ENCODE peak calls at places on chromosomes 12 and 14, in nine cellular contexts. One of them, this sample, is unnamed.

GRCh38 chr14:45990252-45990651 is 661.3 kb downstream of the RPL10L start:
- DNase-seq in GM12865: no peak
- DNase-seq in GM10248: no peak
- DNase-seq in fibroblast of lung: no peak
- DNase-seq in astrocyte of the spinal cord: no peak
- DNase-seq in endothelial cell: no peak
- DNase-seq in osteocyte: no peak
- DNase-seq in glutamatergic neuron: no peak
- DNase-seq in endothelial cell of umbilical vein: no peak
- DNase-seq in this sample: no peak

GRCh38 chr12:94240171-94240570 is 91.8 kb downstream of the PLXNC1 start:
- DNase-seq in GM12865: peak
- DNase-seq in GM10248: peak
- DNase-seq in fibroblast of lung: no peak
- DNase-seq in astrocyte of the spinal cord: no peak
- DNase-seq in endothelial cell: no peak
- DNase-seq in osteocyte: peak
- DNase-seq in glutamatergic neuron: no peak
- DNase-seq in endothelial cell of umbilical vein: no peak
- DNase-seq in this sample: no peak

GRCh38 chr14:78319826-78320635 is 149.9 kb downstream of the NRXN3 start:
- DNase-seq in GM12865: no peak
- DNase-seq in GM10248: no peak
- DNase-seq in fibroblast of lung: no peak
- DNase-seq in astrocyte of the spinal cord: no peak
- DNase-seq in endothelial cell: no peak
- DNase-seq in osteocyte: no peak
- DNase-seq in glutamatergic neuron: peak
- DNase-seq in endothelial cell of umbilical vein: no peak
- DNase-seq in this sample: no peak

GRCh38 chr12:60172266-60172665 is 576.4 kb downstream of the SLC16A7 start:
- DNase-seq in GM12865: no peak
- DNase-seq in GM10248: no peak
- DNase-seq in fibroblast of lung: no peak
- DNase-seq in astrocyte of the spinal cord: no peak
- DNase-seq in endothelial cell: no peak
- DNase-seq in osteocyte: no peak
- DNase-seq in glutamatergic neuron: no peak
- DNase-seq in endothelial cell of umbilical vein: peak
- DNase-seq in this sample: no peak

GRCh38 chr14:31880935-31881334 is 196.2 kb upstream of the ARHGAP5 start:
- DNase-seq in GM12865: no peak
- DNase-seq in GM10248: no peak
- DNase-seq in fibroblast of lung: peak
- DNase-seq in astrocyte of the spinal cord: peak
- DNase-seq in endothelial cell: no peak
- DNase-seq in osteocyte: no peak
- DNase-seq in glutamatergic neuron: no peak
- DNase-seq in endothelial cell of umbilical vein: peak
- DNase-seq in this sample: no peak

GRCh38 chr14:33765251-33765650 is 185.6 kb downstream of the EGLN3 start:
- DNase-seq in GM12865: no peak
- DNase-seq in GM10248: no peak
- DNase-seq in fibroblast of lung: no peak
- DNase-seq in astrocyte of the spinal cord: peak
- DNase-seq in endothelial cell: peak
- DNase-seq in osteocyte: no peak
- DNase-seq in glutamatergic neuron: peak
- DNase-seq in endothelial cell of umbilical vein: peak
- DNase-seq in this sample: peak

GRCh38 chr12:119505001-119505400 is 88.6 kb upstream of the TMEM233 start:
- DNase-seq in GM12865: peak
- DNase-seq in GM10248: no peak
- DNase-seq in fibroblast of lung: no peak
- DNase-seq in astrocyte of the spinal cord: peak
- DNase-seq in endothelial cell: no peak
- DNase-seq in osteocyte: no peak
- DNase-seq in glutamatergic neuron: no peak
- DNase-seq in endothelial cell of umbilical vein: no peak
- DNase-seq in this sample: no peak

GRCh38 chr12:113016796-113017195 is 38.5 kb downstream of the OAS2 start:
- DNase-seq in GM12865: no peak
- DNase-seq in GM10248: no peak
- DNase-seq in fibroblast of lung: no peak
- DNase-seq in astrocyte of the spinal cord: no peak
- DNase-seq in endothelial cell: no peak
- DNase-seq in osteocyte: no peak
- DNase-seq in glutamatergic neuron: no peak
- DNase-seq in endothelial cell of umbilical vein: no peak
- DNase-seq in this sample: no peak

GRCh38 chr12:61920230-61920629 is 340.0 kb upstream of the USP15 start:
- DNase-seq in GM12865: no peak
- DNase-seq in GM10248: no peak
- DNase-seq in fibroblast of lung: no peak
- DNase-seq in astrocyte of the spinal cord: no peak
- DNase-seq in endothelial cell: no peak
- DNase-seq in osteocyte: no peak
- DNase-seq in glutamatergic neuron: no peak
- DNase-seq in endothelial cell of umbilical vein: no peak
- DNase-seq in this sample: no peak

GRCh38 chr14:76309572-76310551 is 66.1 kb upstream of the ESRRB start:
- DNase-seq in GM12865: no peak
- DNase-seq in GM10248: no peak
- DNase-seq in fibroblast of lung: no peak
- DNase-seq in astrocyte of the spinal cord: no peak
- DNase-seq in endothelial cell: no peak
- DNase-seq in osteocyte: peak
- DNase-seq in glutamatergic neuron: no peak
- DNase-seq in endothelial cell of umbilical vein: no peak
- DNase-seq in this sample: no peak

GRCh38 chr14:91927800-91928199 is 19.7 kb downstream of the FBLN5 start:
- DNase-seq in GM12865: no peak
- DNase-seq in GM10248: no peak
- DNase-seq in fibroblast of lung: no peak
- DNase-seq in astrocyte of the spinal cord: no peak
- DNase-seq in endothelial cell: no peak
- DNase-seq in osteocyte: no peak
- DNase-seq in glutamatergic neuron: no peak
- DNase-seq in endothelial cell of umbilical vein: no peak
- DNase-seq in this sample: no peak

GRCh38 chr12:87136330-87136976 is 880.3 kb upstream of the MGAT4C start:
- DNase-seq in GM12865: no peak
- DNase-seq in GM10248: no peak
- DNase-seq in fibroblast of lung: peak
- DNase-seq in astrocyte of the spinal cord: peak
- DNase-seq in endothelial cell: no peak
- DNase-seq in osteocyte: no peak
- DNase-seq in glutamatergic neuron: no peak
- DNase-seq in endothelial cell of umbilical vein: no peak
- DNase-seq in this sample: no peak

GRCh38 chr14:58171090-58171489 is 19.1 kb upstream of the ARMH4 start:
- DNase-seq in GM12865: peak
- DNase-seq in GM10248: peak
- DNase-seq in fibroblast of lung: peak
- DNase-seq in astrocyte of the spinal cord: peak
- DNase-seq in endothelial cell: peak
- DNase-seq in osteocyte: no peak
- DNase-seq in glutamatergic neuron: peak
- DNase-seq in endothelial cell of umbilical vein: peak
- DNase-seq in this sample: peak

GRCh38 chr12:113850309-113851056 is 115.6 kb downstream of the RBM19 start:
- DNase-seq in GM12865: no peak
- DNase-seq in GM10248: no peak
- DNase-seq in fibroblast of lung: peak
- DNase-seq in astrocyte of the spinal cord: peak
- DNase-seq in endothelial cell: no peak
- DNase-seq in osteocyte: no peak
- DNase-seq in glutamatergic neuron: no peak
- DNase-seq in endothelial cell of umbilical vein: no peak
- DNase-seq in this sample: no peak

GRCh38 chr12:106386836-106387555 is 29.4 kb downstream of the POLR3B start:
- DNase-seq in GM12865: no peak
- DNase-seq in GM10248: no peak
- DNase-seq in fibroblast of lung: no peak
- DNase-seq in astrocyte of the spinal cord: peak
- DNase-seq in endothelial cell: no peak
- DNase-seq in osteocyte: no peak
- DNase-seq in glutamatergic neuron: no peak
- DNase-seq in endothelial cell of umbilical vein: no peak
- DNase-seq in this sample: no peak

GRCh38 chr14:102007916-102008418 is 43.6 kb downstream of the DYNC1H1 start:
- DNase-seq in GM12865: no peak
- DNase-seq in GM10248: no peak
- DNase-seq in fibroblast of lung: no peak
- DNase-seq in astrocyte of the spinal cord: no peak
- DNase-seq in endothelial cell: no peak
- DNase-seq in osteocyte: no peak
- DNase-seq in glutamatergic neuron: no peak
- DNase-seq in endothelial cell of umbilical vein: no peak
- DNase-seq in this sample: no peak

DNA sequence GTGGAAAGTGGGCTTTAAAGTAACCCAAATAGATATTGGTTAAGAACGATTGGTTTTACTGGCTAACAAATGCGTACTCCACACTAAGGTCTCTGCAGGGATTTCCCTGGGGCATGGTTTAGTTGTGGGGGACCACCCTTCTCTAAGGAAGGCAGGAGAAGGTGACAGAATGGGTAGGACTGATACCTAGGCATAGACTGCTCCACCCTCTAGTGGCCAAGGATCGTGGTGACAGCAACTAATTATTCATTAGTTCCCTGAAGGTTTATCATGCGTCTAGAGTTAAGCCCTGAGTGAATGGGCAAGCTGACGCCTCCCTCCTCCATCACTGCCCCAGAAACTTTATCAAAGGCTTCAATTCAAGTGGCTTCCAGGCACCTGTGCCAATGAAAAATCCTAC is 9.1 kb downstream of the FAM181A start:
- DNase-seq in GM12865: peak
- DNase-seq in GM10248: no peak
- DNase-seq in fibroblast of lung: no peak
- DNase-seq in astrocyte of the spinal cord: no peak
- DNase-seq in endothelial cell: no peak
- DNase-seq in osteocyte: no peak
- DNase-seq in glutamatergic neuron: peak
- DNase-seq in endothelial cell of umbilical vein: no peak
- DNase-seq in this sample: peak
- TF ChIP-seq CTCF in GM12865: peak
- TF ChIP-seq CTCF in GM10248: peak
- TF ChIP-seq CTCF in fibroblast of lung: peak
- TF ChIP-seq CTCF in astrocyte of the spinal cord: peak
- TF ChIP-seq CTCF in endothelial cell: peak
- TF ChIP-seq CTCF in osteocyte: peak
- TF ChIP-seq CTCF in glutamatergic neuron: peak
- TF ChIP-seq CTCF in endothelial cell of umbilical vein: peak
- TF ChIP-seq CTCF in this sample: peak

GRCh38 chr12:115947696-115948062 is 329.8 kb downstream of the MED13L start:
- DNase-seq in GM12865: no peak
- DNase-seq in GM10248: no peak
- DNase-seq in fibroblast of lung: no peak
- DNase-seq in astrocyte of the spinal cord: no peak
- DNase-seq in endothelial cell: no peak
- DNase-seq in osteocyte: no peak
- DNase-seq in glutamatergic neuron: no peak
- DNase-seq in endothelial cell of umbilical vein: no peak
- DNase-seq in this sample: no peak
- TF ChIP-seq CTCF in GM12865: peak
- TF ChIP-seq CTCF in GM10248: no peak
- TF ChIP-seq CTCF in fibroblast of lung: peak
- TF ChIP-seq CTCF in astrocyte of the spinal cord: no peak
- TF ChIP-seq CTCF in endothelial cell: no peak
- TF ChIP-seq CTCF in osteocyte: peak
- TF ChIP-seq CTCF in glutamatergic neuron: no peak
- TF ChIP-seq CTCF in endothelial cell of umbilical vein: no peak
- TF ChIP-seq CTCF in this sample: peak

DNA sequence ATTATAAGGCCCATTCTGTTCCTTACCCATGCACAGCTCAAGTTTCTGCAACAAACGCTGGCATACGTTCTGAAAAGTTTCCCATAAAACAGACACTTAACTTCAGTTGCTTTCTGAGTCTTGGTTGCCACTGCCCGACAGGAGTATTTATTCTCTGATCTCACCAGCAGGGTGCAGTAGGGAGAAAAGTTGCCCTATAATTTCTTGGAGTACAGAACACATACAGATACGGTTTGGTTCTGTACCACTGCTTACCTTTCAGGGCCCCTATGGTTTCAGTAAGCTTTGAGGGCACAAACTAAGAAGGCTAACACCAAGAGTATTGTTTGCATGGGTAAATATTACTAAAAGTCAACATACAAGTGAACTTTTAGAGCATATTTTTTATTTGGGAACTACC is 77.9 kb downstream of the SPATA7 start:
- DNase-seq in GM12865: peak
- DNase-seq in GM10248: peak
- DNase-seq in fibroblast of lung: no peak
- DNase-seq in astrocyte of the spinal cord: no peak
- DNase-seq in endothelial cell: no peak
- DNase-seq in osteocyte: no peak
- DNase-seq in glutamatergic neuron: no peak
- DNase-seq in endothelial cell of umbilical vein: peak
- DNase-seq in this sample: no peak
- TF ChIP-seq CTCF in GM12865: peak
- TF ChIP-seq CTCF in GM10248: peak
- TF ChIP-seq CTCF in fibroblast of lung: peak
- TF ChIP-seq CTCF in astrocyte of the spinal cord: peak
- TF ChIP-seq CTCF in endothelial cell: peak
- TF ChIP-seq CTCF in osteocyte: peak
- TF ChIP-seq CTCF in glutamatergic neuron: peak
- TF ChIP-seq CTCF in endothelial cell of umbilical vein: peak
- TF ChIP-seq CTCF in this sample: peak

GRCh38 chr12:69676257-69677012 is 22.7 kb downstream of the BEST3 start:
- DNase-seq in GM12865: no peak
- DNase-seq in GM10248: no peak
- DNase-seq in fibroblast of lung: no peak
- DNase-seq in astrocyte of the spinal cord: no peak
- DNase-seq in endothelial cell: no peak
- DNase-seq in osteocyte: no peak
- DNase-seq in glutamatergic neuron: no peak
- DNase-seq in endothelial cell of umbilical vein: no peak
- DNase-seq in this sample: no peak
- TF ChIP-seq CTCF in GM12865: no peak
- TF ChIP-seq CTCF in GM10248: no peak
- TF ChIP-seq CTCF in fibroblast of lung: no peak
- TF ChIP-seq CTCF in astrocyte of the spinal cord: no peak
- TF ChIP-seq CTCF in endothelial cell: no peak
- TF ChIP-seq CTCF in osteocyte: peak
- TF ChIP-seq CTCF in glutamatergic neuron: no peak
- TF ChIP-seq CTCF in endothelial cell of umbilical vein: no peak
- TF ChIP-seq CTCF in this sample: no peak

GRCh38 chr12:3261782-3262359 is 184.7 kb downstream of the TSPAN9 start:
- DNase-seq in GM12865: no peak
- DNase-seq in GM10248: no peak
- DNase-seq in fibroblast of lung: peak
- DNase-seq in astrocyte of the spinal cord: no peak
- DNase-seq in endothelial cell: no peak
- DNase-seq in osteocyte: no peak
- DNase-seq in glutamatergic neuron: no peak
- DNase-seq in endothelial cell of umbilical vein: no peak
- DNase-seq in this sample: no peak
- TF ChIP-seq CTCF in GM12865: no peak
- TF ChIP-seq CTCF in GM10248: no peak
- TF ChIP-seq CTCF in fibroblast of lung: peak
- TF ChIP-seq CTCF in astrocyte of the spinal cord: peak
- TF ChIP-seq CTCF in endothelial cell: peak
- TF ChIP-seq CTCF in osteocyte: no peak
- TF ChIP-seq CTCF in glutamatergic neuron: peak
- TF ChIP-seq CTCF in endothelial cell of umbilical vein: no peak
- TF ChIP-seq CTCF in this sample: peak

GRCh38 chr12:16669756-16670155 is 63.8 kb upstream of the LMO3 start:
- DNase-seq in GM12865: no peak
- DNase-seq in GM10248: no peak
- DNase-seq in fibroblast of lung: no peak
- DNase-seq in astrocyte of the spinal cord: no peak
- DNase-seq in endothelial cell: no peak
- DNase-seq in osteocyte: no peak
- DNase-seq in glutamatergic neuron: no peak
- DNase-seq in endothelial cell of umbilical vein: no peak
- DNase-seq in this sample: no peak
- TF ChIP-seq CTCF in GM12865: no peak
- TF ChIP-seq CTCF in GM10248: no peak
- TF ChIP-seq CTCF in fibroblast of lung: no peak
- TF ChIP-seq CTCF in astrocyte of the spinal cord: no peak
- TF ChIP-seq CTCF in endothelial cell: no peak
- TF ChIP-seq CTCF in osteocyte: no peak
- TF ChIP-seq CTCF in glutamatergic neuron: no peak
- TF ChIP-seq CTCF in endothelial cell of umbilical vein: no peak
- TF ChIP-seq CTCF in this sample: no peak

This sample was measured in BE2C.